ENCODE peak calls at places on chromosomes 3 and 15, in six cellular contexts. G, T, F, Q, A and W are unnamed samples.

GRCh38 chr15:48250640-48251076 is 44.6 kb downstream of the SLC12A1 start:
- DNase-seq in G (peak), T (no peak), F (no peak), Q (peak), A (no peak), W (no peak)

GRCh38 chr3:99242271-99242670 is 340.8 kb upstream of the DCBLD2 start:
- DNase-seq in G (no peak), T (no peak), F (no peak), Q (peak), A (no peak), W (no peak)

GRCh38 chr15:63502137-63502801 is 2.1 kb upstream of the USP3 start:
- DNase-seq in G (no peak), T (no peak), F (no peak), Q (peak), A (no peak), W (no peak)

GRCh38 chr3:126300761-126301481 is 56.3 kb downstream of the KLF15 start:
- DNase-seq in G (no peak), T (peak), F (no peak), Q (no peak), A (no peak), W (no peak)

GRCh38 chr3:93973160-93974126 is at the start of gene PROS1:
- DNase-seq in G (peak), T (peak), F (peak), Q (peak), A (peak), W (no peak)

GRCh38 chr3:11099306-11099705 is 55.0 kb upstream of the HRH1 start:
- DNase-seq in G (no peak), T (no peak), F (no peak), Q (no peak), A (no peak), W (no peak)

GRCh38 chr3:73499787-73500186 is 125.0 kb downstream of the PDZRN3 start:
- DNase-seq in G (no peak), T (no peak), F (no peak), Q (no peak), A (no peak), W (no peak)

GRCh38 chr3:55285156-55285555 is 201.9 kb downstream of the WNT5A start:
- DNase-seq in G (no peak), T (no peak), F (no peak), Q (peak), A (no peak), W (no peak)

GRCh38 chr15:101228313-101228712 is 23.5 kb downstream of the CHSY1 start:
- DNase-seq in G (no peak), T (no peak), F (no peak), Q (no peak), A (no peak), W (no peak)

GRCh38 chr3:182148360-182148759 is 436.6 kb downstream of the SOX2 start:
- DNase-seq in G (no peak), T (no peak), F (no peak), Q (no peak), A (no peak), W (no peak)

GRCh38 chr3:61251174-61251972 is at the start of gene FHIT:
- DNase-seq in G (peak), T (peak), F (peak), Q (peak), A (peak), W (peak)
- TF ChIP-seq POLR2A in G (peak), T (peak), F (no peak), Q (no peak), A (no peak), W (no peak)

DNA sequence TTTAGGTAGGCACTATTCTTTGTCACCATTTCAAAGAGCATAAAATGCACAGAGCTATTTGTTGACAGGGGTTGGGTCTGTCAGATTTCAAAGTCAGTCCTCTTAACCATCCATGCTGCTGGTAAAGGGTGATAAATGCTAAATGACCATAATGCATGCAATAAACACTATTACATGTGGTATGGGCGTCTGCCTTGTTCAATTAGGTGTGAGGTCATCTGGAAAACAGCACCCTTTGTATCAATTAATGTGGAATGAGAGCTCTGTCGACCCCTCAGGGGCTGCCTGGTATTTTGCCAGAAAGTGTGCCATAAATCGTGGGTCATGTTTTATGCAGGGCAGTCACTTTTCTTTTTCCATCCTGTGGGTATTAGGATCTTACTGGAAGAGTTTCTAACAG is 235.6 kb downstream of the SV2B start:
- DNase-seq in G (no peak), T (no peak), F (no peak), Q (no peak), A (no peak), W (no peak)
- TF ChIP-seq POLR2A in G (no peak), T (no peak), F (no peak), Q (no peak), A (no peak), W (no peak)

GRCh38 chr3:48898383-48899234 is at the start of gene SLC25A20:
- DNase-seq in G (peak), T (peak), F (peak), Q (peak), A (peak), W (no peak)
- TF ChIP-seq POLR2A in G (peak), T (peak), F (no peak), Q (no peak), A (no peak), W (no peak)

DNA sequence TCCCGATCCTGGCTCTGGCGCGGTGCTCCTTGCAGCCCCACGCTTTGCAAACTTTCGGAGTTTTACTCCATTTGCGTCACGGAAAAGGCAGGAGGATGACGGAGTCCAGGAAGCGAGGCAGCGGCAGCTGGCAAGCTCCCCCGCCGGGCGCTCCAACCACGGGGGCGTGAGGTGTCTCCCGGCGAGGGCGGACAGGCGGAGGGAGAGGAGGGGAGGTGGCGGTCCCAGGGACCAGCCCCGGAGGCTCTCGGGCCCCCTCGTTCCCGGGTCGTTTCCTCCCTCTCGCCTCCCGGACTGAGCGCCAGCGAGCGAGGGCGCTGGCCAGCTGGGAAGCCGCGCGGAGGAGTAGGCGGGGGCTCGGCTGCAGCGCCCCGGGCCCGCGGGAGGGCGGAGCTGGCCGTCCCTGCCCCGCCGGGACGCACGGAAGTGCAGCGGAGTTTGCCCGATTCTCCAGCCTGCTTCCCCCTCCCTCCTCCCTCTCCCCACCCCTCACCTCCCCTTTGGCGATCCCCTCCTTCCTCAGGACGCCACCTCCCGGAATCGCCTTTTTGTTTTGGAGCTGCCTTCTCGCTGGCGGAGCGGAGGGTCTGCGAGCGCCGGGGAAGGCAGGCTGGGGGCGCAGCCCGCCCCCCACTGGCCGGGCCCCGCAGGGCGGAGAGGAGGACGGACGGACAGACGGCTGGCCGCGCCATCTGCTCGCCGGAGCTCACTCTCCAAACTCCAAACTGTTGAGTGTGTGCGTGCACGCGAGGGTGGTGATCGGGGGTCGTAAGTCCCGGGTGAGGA is at the start of gene SNX33:
- DNase-seq in G (peak), T (peak), F (peak), Q (peak), A (peak), W (no peak)
- TF ChIP-seq POLR2A in G (peak), T (peak), F (no peak), Q (peak), A (no peak), W (peak)